ENCODE peak calls at places on chromosomes 4 and X, in eight cellular contexts. One of them, this sample, is unnamed.

GRCh38 chr4:7124643-7125442 is 57.0 kb upstream of the GRPEL1 start:
- DNase-seq in foreskin keratinocyte: peak; percentile 72
- DNase-seq in uterus: peak; percentile 76
- DNase-seq in suprapubic skin: no peak
- DNase-seq in HCT116: no peak
- DNase-seq in stomach: peak; percentile 66
- DNase-seq in heart left ventricle: no peak
- DNase-seq in thoracic aorta: no peak
- DNase-seq in this sample: no peak

GRCh38 chr4:36414248-36414647 is 132.8 kb downstream of the DTHD1 start:
- DNase-seq in suprapubic skin: no peak
- DNase-seq in uterus: no peak
- DNase-seq in heart left ventricle: no peak
- DNase-seq in HCT116: no peak
- DNase-seq in stomach: no peak
- DNase-seq in thoracic aorta: no peak
- DNase-seq in foreskin keratinocyte: no peak
- DNase-seq in this sample: no peak

GRCh38 chrX:49725401-49725800 is 29.6 kb upstream of the PAGE1 start:
- DNase-seq in heart left ventricle: no peak
- DNase-seq in uterus: no peak
- DNase-seq in HCT116: no peak
- DNase-seq in foreskin keratinocyte: no peak
- DNase-seq in suprapubic skin: no peak
- DNase-seq in thoracic aorta: no peak
- DNase-seq in stomach: no peak
- DNase-seq in this sample: no peak

GRCh38 chr4:3412257-3413020 is 29.3 kb upstream of the HGFAC start:
- DNase-seq in uterus: peak; percentile 9
- DNase-seq in foreskin keratinocyte: no peak
- DNase-seq in heart left ventricle: no peak
- DNase-seq in HCT116: no peak
- DNase-seq in stomach: no peak
- DNase-seq in thoracic aorta: no peak
- DNase-seq in suprapubic skin: peak; percentile 43
- DNase-seq in this sample: no peak

GRCh38 chr4:157674699-157675098 is 454.2 kb downstream of the GRIA2 start:
- DNase-seq in heart left ventricle: no peak
- DNase-seq in stomach: no peak
- DNase-seq in thoracic aorta: no peak
- DNase-seq in uterus: no peak
- DNase-seq in HCT116: no peak
- DNase-seq in foreskin keratinocyte: no peak
- DNase-seq in suprapubic skin: no peak
- DNase-seq in this sample: no peak

GRCh38 chrX:113001836-113002235 is 161.2 kb upstream of the AMOT start:
- DNase-seq in foreskin keratinocyte: peak; percentile 9
- DNase-seq in suprapubic skin: no peak
- DNase-seq in stomach: no peak
- DNase-seq in heart left ventricle: no peak
- DNase-seq in uterus: no peak
- DNase-seq in thoracic aorta: no peak
- DNase-seq in HCT116: no peak
- DNase-seq in this sample: no peak

GRCh38 chr4:116926631-116927295 is 158.6 kb downstream of the TRAM1L1 start:
- DNase-seq in foreskin keratinocyte: peak; percentile 20
- DNase-seq in thoracic aorta: no peak
- DNase-seq in suprapubic skin: no peak
- DNase-seq in stomach: no peak
- DNase-seq in uterus: no peak
- DNase-seq in HCT116: no peak
- DNase-seq in heart left ventricle: no peak
- DNase-seq in this sample: no peak

GRCh38 chrX:9677098-9677739 is 88.4 kb downstream of the GPR143 start:
- DNase-seq in heart left ventricle: peak; percentile 51
- DNase-seq in stomach: peak; percentile 37
- DNase-seq in foreskin keratinocyte: peak; percentile 54
- DNase-seq in uterus: peak; percentile 21
- DNase-seq in suprapubic skin: no peak
- DNase-seq in thoracic aorta: no peak
- DNase-seq in HCT116: no peak
- DNase-seq in this sample: no peak

GRCh38 chrX:112819013-112819635 is 21.5 kb downstream of the AMOT start:
- DNase-seq in stomach: no peak
- DNase-seq in suprapubic skin: no peak
- DNase-seq in uterus: no peak
- DNase-seq in HCT116: no peak
- DNase-seq in thoracic aorta: no peak
- DNase-seq in foreskin keratinocyte: peak; percentile 55
- DNase-seq in heart left ventricle: no peak
- DNase-seq in this sample: no peak

GRCh38 chrX:119208401-119209057 is 27.6 kb upstream of the PGRMC1 start:
- DNase-seq in heart left ventricle: no peak
- DNase-seq in suprapubic skin: no peak
- DNase-seq in thoracic aorta: no peak
- DNase-seq in uterus: no peak
- DNase-seq in foreskin keratinocyte: no peak
- DNase-seq in HCT116: no peak
- DNase-seq in stomach: no peak
- DNase-seq in this sample: no peak

GRCh38 chr4:93183589-93183988 is 645.0 kb upstream of the ATOH1 start:
- DNase-seq in thoracic aorta: no peak
- DNase-seq in foreskin keratinocyte: peak; percentile 77
- DNase-seq in uterus: no peak
- DNase-seq in suprapubic skin: no peak
- DNase-seq in stomach: no peak
- DNase-seq in HCT116: no peak
- DNase-seq in heart left ventricle: no peak
- DNase-seq in this sample: no peak

GRCh38 chr4:140818433-140818832 is 62.2 kb upstream of the TBC1D9 start:
- DNase-seq in thoracic aorta: no peak
- DNase-seq in suprapubic skin: no peak
- DNase-seq in heart left ventricle: no peak
- DNase-seq in foreskin keratinocyte: no peak
- DNase-seq in uterus: no peak
- DNase-seq in stomach: no peak
- DNase-seq in HCT116: no peak
- DNase-seq in this sample: no peak

GRCh38 chrX:27715610-27716009 is 92.2 kb upstream of the MAGEB10 start:
- DNase-seq in suprapubic skin: no peak
- DNase-seq in HCT116: no peak
- DNase-seq in heart left ventricle: no peak
- DNase-seq in stomach: no peak
- DNase-seq in thoracic aorta: no peak
- DNase-seq in uterus: no peak
- DNase-seq in foreskin keratinocyte: no peak
- DNase-seq in this sample: no peak

DNA sequence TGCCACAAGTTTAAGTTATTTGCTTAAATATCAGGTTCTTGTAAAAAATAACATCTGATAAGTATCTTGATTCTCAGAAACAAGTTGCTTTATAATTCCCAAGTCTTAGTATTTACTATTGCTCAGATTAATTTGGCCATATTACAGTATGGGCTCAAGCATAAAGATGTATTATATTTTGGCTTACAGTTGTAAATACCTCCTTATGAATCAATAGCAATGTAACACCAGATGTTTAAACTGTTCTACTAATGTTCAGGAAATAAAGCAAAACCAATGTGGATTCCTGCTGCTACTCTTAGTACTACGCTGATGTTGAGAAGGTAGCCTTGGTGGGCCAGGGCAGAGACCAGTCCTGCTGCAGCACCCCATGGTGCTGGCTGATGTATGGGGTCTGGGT is 102.7 kb downstream of the MGST2 start:
- DNase-seq in suprapubic skin: no peak
- DNase-seq in stomach: no peak
- DNase-seq in thoracic aorta: no peak
- DNase-seq in foreskin keratinocyte: no peak
- DNase-seq in heart left ventricle: no peak
- DNase-seq in uterus: no peak
- DNase-seq in HCT116: no peak
- DNase-seq in this sample: no peak
- H3K4me1 ChIP-seq in suprapubic skin: peaks cover 13% of the 10 kb centered on the region
- H3K4me1 ChIP-seq in stomach: peaks cover 6% of the 10 kb centered on the region
- H3K4me1 ChIP-seq in thoracic aorta: peaks cover 16% of the 10 kb centered on the region
- H3K4me1 ChIP-seq in foreskin keratinocyte: no peaks in the 10 kb centered on the region
- H3K4me1 ChIP-seq in heart left ventricle: peaks cover 37% of the 10 kb centered on the region
- H3K4me1 ChIP-seq in uterus: no peaks in the 10 kb centered on the region
- H3K4me1 ChIP-seq in HCT116: no peaks in the 10 kb centered on the region
- H3K4me1 ChIP-seq in this sample: no peaks in the 10 kb centered on the region

DNA sequence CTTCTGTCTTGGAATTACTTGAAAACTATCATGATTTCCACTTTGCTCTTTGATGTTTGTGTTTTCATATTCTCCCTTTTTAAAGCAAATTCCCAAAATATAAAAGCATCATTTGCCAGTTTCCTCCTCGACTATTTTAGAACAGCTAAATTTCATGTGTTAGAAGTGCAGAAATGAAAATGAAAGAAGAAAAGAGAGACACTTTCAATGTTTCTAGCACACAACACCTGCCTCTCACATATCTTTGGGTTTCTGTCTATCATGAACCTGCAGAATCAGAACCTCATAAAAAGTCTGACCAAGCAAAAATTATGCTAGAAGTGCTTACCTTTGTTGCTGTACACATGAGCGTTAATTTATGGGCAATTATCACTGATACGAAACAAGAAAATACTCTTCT is 1.9 kb upstream of the NEUROG2 start:
- DNase-seq in suprapubic skin: no peak
- DNase-seq in foreskin keratinocyte: no peak
- DNase-seq in uterus: no peak
- DNase-seq in heart left ventricle: no peak
- DNase-seq in HCT116: no peak
- DNase-seq in thoracic aorta: no peak
- DNase-seq in stomach: no peak
- DNase-seq in this sample: no peak
- H3K27ac ChIP-seq in suprapubic skin: no peak overlapping the region
- H3K27ac ChIP-seq in foreskin keratinocyte: no peak overlapping the region
- H3K27ac ChIP-seq in uterus: no peak overlapping the region
- H3K27ac ChIP-seq in heart left ventricle: no peak overlapping the region
- H3K27ac ChIP-seq in HCT116: no peak overlapping the region
- H3K27ac ChIP-seq in thoracic aorta: no peak overlapping the region
- H3K27ac ChIP-seq in stomach: no peak overlapping the region
- H3K27ac ChIP-seq in this sample: no peak overlapping the region

GRCh38 chr4:76585897-76586360 is 150.9 kb downstream of the SHROOM3 start:
- DNase-seq in HCT116: peak; percentile 81
- DNase-seq in thoracic aorta: peak; percentile 46
- DNase-seq in heart left ventricle: peak; percentile 86
- DNase-seq in uterus: peak; percentile 44
- DNase-seq in foreskin keratinocyte: peak; percentile 54
- DNase-seq in suprapubic skin: peak; percentile 74
- DNase-seq in stomach: peak; percentile 95
- DNase-seq in this sample: peak; percentile 92
- TF ChIP-seq CTCF in HCT116: peak; percentile 21
- TF ChIP-seq CTCF in thoracic aorta: peak; percentile 20
- TF ChIP-seq CTCF in heart left ventricle: peak; percentile 38
- TF ChIP-seq CTCF in uterus: no peak
- TF ChIP-seq CTCF in foreskin keratinocyte: peak; percentile 47
- TF ChIP-seq CTCF in suprapubic skin: no peak
- TF ChIP-seq CTCF in stomach: no peak
- TF ChIP-seq CTCF in this sample: no peak

GRCh38 chr4:99848576-99848975 is 31.9 kb downstream of the DAPP1 start:
- DNase-seq in foreskin keratinocyte: no peak
- DNase-seq in stomach: no peak
- DNase-seq in suprapubic skin: no peak
- DNase-seq in heart left ventricle: no peak
- DNase-seq in thoracic aorta: no peak
- DNase-seq in HCT116: no peak
- DNase-seq in uterus: no peak
- DNase-seq in this sample: no peak
- H3K4me1 ChIP-seq in foreskin keratinocyte: no peaks in the 10 kb centered on the region
- H3K4me1 ChIP-seq in stomach: no peaks in the 10 kb centered on the region
- H3K4me1 ChIP-seq in suprapubic skin: no peaks in the 10 kb centered on the region
- H3K4me1 ChIP-seq in heart left ventricle: no peaks in the 10 kb centered on the region
- H3K4me1 ChIP-seq in thoracic aorta: peaks cover 16% of the 10 kb centered on the region
- H3K4me1 ChIP-seq in HCT116: no peaks in the 10 kb centered on the region
- H3K4me1 ChIP-seq in uterus: no peaks in the 10 kb centered on the region
- H3K4me1 ChIP-seq in this sample: no peaks in the 10 kb centered on the region

GRCh38 chr4:138030375-138030774 is 211.8 kb downstream of the SLC7A11 start:
- DNase-seq in thoracic aorta: no peak
- DNase-seq in stomach: no peak
- DNase-seq in HCT116: no peak
- DNase-seq in foreskin keratinocyte: no peak
- DNase-seq in uterus: no peak
- DNase-seq in suprapubic skin: no peak
- DNase-seq in heart left ventricle: no peak
- DNase-seq in this sample: no peak

GRCh38 chr4:138037716-138038115 is 204.4 kb downstream of the SLC7A11 start:
- DNase-seq in stomach: no peak
- DNase-seq in heart left ventricle: no peak
- DNase-seq in foreskin keratinocyte: no peak
- DNase-seq in HCT116: no peak
- DNase-seq in thoracic aorta: no peak
- DNase-seq in uterus: no peak
- DNase-seq in suprapubic skin: no peak
- DNase-seq in this sample: no peak

GRCh38 chr4:138035781-138036258 is 206.3 kb downstream of the SLC7A11 start:
- DNase-seq in stomach: no peak
- DNase-seq in HCT116: peak; percentile 53
- DNase-seq in foreskin keratinocyte: peak; percentile 64
- DNase-seq in thoracic aorta: no peak
- DNase-seq in suprapubic skin: no peak
- DNase-seq in heart left ventricle: no peak
- DNase-seq in uterus: no peak
- DNase-seq in this sample: no peak

GRCh38 chr4:138039010-138039409 is 203.1 kb downstream of the SLC7A11 start:
- DNase-seq in suprapubic skin: no peak
- DNase-seq in HCT116: no peak
- DNase-seq in thoracic aorta: no peak
- DNase-seq in heart left ventricle: no peak
- DNase-seq in stomach: no peak
- DNase-seq in uterus: no peak
- DNase-seq in foreskin keratinocyte: peak; percentile 47
- DNase-seq in this sample: no peak

GRCh38 chr4:138034871-138035270 is 207.3 kb downstream of the SLC7A11 start:
- DNase-seq in heart left ventricle: no peak
- DNase-seq in HCT116: no peak
- DNase-seq in suprapubic skin: no peak
- DNase-seq in thoracic aorta: no peak
- DNase-seq in stomach: no peak
- DNase-seq in uterus: no peak
- DNase-seq in foreskin keratinocyte: peak; percentile 97
- DNase-seq in this sample: no peak
- H3K27ac ChIP-seq in heart left ventricle: no peak overlapping the region
- H3K27ac ChIP-seq in HCT116: no peak overlapping the region
- H3K27ac ChIP-seq in suprapubic skin: peak overlapping the region; percentile 61
- H3K27ac ChIP-seq in thoracic aorta: no peak overlapping the region
- H3K27ac ChIP-seq in stomach: no peak overlapping the region
- H3K27ac ChIP-seq in uterus: no peak overlapping the region
- H3K27ac ChIP-seq in foreskin keratinocyte: peak overlapping the region; percentile 46
- H3K27ac ChIP-seq in this sample: no peak overlapping the region

GRCh38 chrX:147962476-147962875 is 18.7 kb upstream of the FMR1NB start:
- DNase-seq in foreskin keratinocyte: peak; percentile 26
- DNase-seq in uterus: no peak
- DNase-seq in HCT116: no peak
- DNase-seq in suprapubic skin: no peak
- DNase-seq in stomach: no peak
- DNase-seq in heart left ventricle: no peak
- DNase-seq in thoracic aorta: no peak
- DNase-seq in this sample: no peak
- TF ChIP-seq CTCF in foreskin keratinocyte: no peak
- TF ChIP-seq CTCF in uterus: no peak
- TF ChIP-seq CTCF in HCT116: no peak
- TF ChIP-seq CTCF in suprapubic skin: no peak
- TF ChIP-seq CTCF in stomach: no peak
- TF ChIP-seq CTCF in heart left ventricle: no peak
- TF ChIP-seq CTCF in thoracic aorta: no peak
- TF ChIP-seq CTCF in this sample: no peak

This sample was measured in breast epithelium.